ENCODE peak calls at places on chromosomes 5 and 9, in six cellular contexts. L is IMR-90, W is H9, I is mesendoderm, A is mesenchymal stem cell, R is neuronal stem cell. N is an unnamed sample.

GRCh38 chr5:128905225-128906110 is 59.8 kb upstream of the SLC27A6 start:
- DNase-seq in I (peak), R (peak), A (peak), L (peak), W (no peak), N (peak)

GRCh38 chr9:35726876-35727438 is 5.0 kb downstream of the TLN1 start:
- DNase-seq in L (peak), R (no peak), A (peak), W (peak), I (no peak), N (no peak)

GRCh38 chr9:134621558-134622110 is 20.0 kb upstream of the COL5A1 start:
- DNase-seq in I (no peak), W (peak), L (no peak), R (no peak), A (no peak), N (no peak)

GRCh38 chr9:92726348-92726747 is 38.3 kb downstream of the BICD2 start:
- DNase-seq in L (no peak), R (no peak), I (no peak), A (no peak), W (no peak), N (no peak)

GRCh38 chr5:179267671-179268071 is 77.6 kb downstream of the ADAMTS2 start:
- DNase-seq in I (no peak), L (no peak), W (peak), A (no peak), R (no peak), N (no peak)

GRCh38 chr5:119287547-119288073 is 68.2 kb upstream of the TNFAIP8 start:
- DNase-seq in I (peak), L (peak), R (no peak), W (no peak), A (no peak), N (peak)

GRCh38 chr5:14882658-14883580 is 11.3 kb upstream of the ANKH start:
- DNase-seq in W (no peak), R (no peak), L (no peak), A (no peak), I (no peak), N (no peak)

GRCh38 chr9:127158995-127159801 is 36.8 kb upstream of the ANGPTL2 start:
- DNase-seq in W (peak), R (peak), I (peak), A (peak), L (peak), N (no peak)

GRCh38 chr9:6739218-6739617 is 18.6 kb upstream of the KDM4C start:
- DNase-seq in W (no peak), I (peak), L (peak), R (no peak), A (peak), N (no peak)

GRCh38 chr5:83877911-83878706 is 157.5 kb upstream of the HAPLN1 start:
- DNase-seq in I (peak), A (peak), R (no peak), L (peak), W (no peak), N (no peak)

GRCh38 chr9:137297060-137297664 is 4.9 kb downstream of the NRARP start:
- DNase-seq in I (no peak), A (no peak), W (peak), L (no peak), R (no peak), N (no peak)

GRCh38 chr5:1532384-1532783 is 8.6 kb upstream of the LPCAT1 start:
- DNase-seq in R (no peak), W (no peak), I (no peak), L (no peak), A (no peak), N (no peak)

GRCh38 chr5:145293716-145294115 is 541.4 kb downstream of the PRELID2 start:
- DNase-seq in A (no peak), I (no peak), L (no peak), W (no peak), R (no peak), N (no peak)

GRCh38 chr9:122336836-122337560 is 33.8 kb upstream of the PTGS1 start:
- DNase-seq in W (no peak), R (no peak), L (no peak), A (no peak), I (no peak), N (no peak)

GRCh38 chr5:139543423-139543991 is 17.6 kb upstream of the UBE2D2 start:
- DNase-seq in A (peak), R (no peak), L (peak), I (peak), W (peak), N (peak)

GRCh38 chr9:136981588-136982231 is 1.1 kb upstream of the LCNL1 start:
- DNase-seq in I (no peak), W (no peak), L (no peak), A (no peak), R (no peak), N (no peak)

GRCh38 chr9:88651682-88652633 is 117.0 kb downstream of the NXNL2 start:
- DNase-seq in A (peak), L (peak), R (no peak), W (no peak), I (no peak), N (peak)

GRCh38 chr9:18922161-18922910 is 110.7 kb downstream of the SAXO1 start:
- DNase-seq in R (no peak), I (no peak), W (no peak), A (no peak), L (no peak), N (no peak)

GRCh38 chr5:60943624-60944023 is 1.2 kb downstream of the ERCC8 start:
- DNase-seq in R (no peak), W (no peak), L (no peak), I (no peak), A (no peak), N (peak)

GRCh38 chr9:90007516-90008430 is 403.0 kb downstream of the GADD45G start:
- DNase-seq in L (peak), W (no peak), I (peak), A (peak), R (no peak), N (peak)

GRCh38 chr9:114606597-114607207 is 4.4 kb upstream of the TMEM268 start:
- DNase-seq in I (no peak), L (peak), A (peak), W (no peak), R (no peak), N (no peak)

GRCh38 chr5:42689391-42689790 is 67.2 kb upstream of the CCDC152 start:
- DNase-seq in I (no peak), A (no peak), L (no peak), R (no peak), W (no peak), N (peak)

GRCh38 chr9:18568969-18569368 is 95.0 kb downstream of the ADAMTSL1 start:
- DNase-seq in A (no peak), R (no peak), L (peak), W (no peak), I (no peak), N (no peak)

GRCh38 chr9:76419782-76420380 is 25.7 kb upstream of the RFK start:
- DNase-seq in W (no peak), L (no peak), R (no peak), I (peak), A (peak), N (no peak)

GRCh38 chr5:179887095-179887494 is 20.6 kb downstream of the TBC1D9B start:
- DNase-seq in R (no peak), A (no peak), I (no peak), L (no peak), W (no peak), N (no peak)

GRCh38 chr5:34712565-34712964 is 56.4 kb downstream of the RAI14 start:
- DNase-seq in I (no peak), W (no peak), L (no peak), A (no peak), R (no peak), N (no peak)

GRCh38 chr5:158514961-158515359 is 584.8 kb downstream of the EBF1 start:
- DNase-seq in W (no peak), I (no peak), L (no peak), A (no peak), R (no peak), N (no peak)

GRCh38 chr9:21919377-21920362 is 74.5 kb downstream of the CDKN2A start:
- DNase-seq in L (peak), A (peak), W (no peak), I (no peak), R (no peak), N (no peak)

GRCh38 chr5:67221487-67222242 is 25.1 kb upstream of the CD180 start:
- DNase-seq in I (no peak), W (no peak), R (no peak), L (no peak), A (no peak), N (no peak)

GRCh38 chr9:85703398-85703797 is 38.4 kb downstream of the AGTPBP1 start:
- DNase-seq in A (no peak), W (no peak), I (no peak), L (no peak), R (no peak), N (no peak)

GRCh38 chr9:19101203-19101602 is 1.5 kb downstream of the HAUS6 start:
- DNase-seq in L (no peak), W (no peak), R (no peak), I (no peak), A (no peak), N (no peak)

DNA sequence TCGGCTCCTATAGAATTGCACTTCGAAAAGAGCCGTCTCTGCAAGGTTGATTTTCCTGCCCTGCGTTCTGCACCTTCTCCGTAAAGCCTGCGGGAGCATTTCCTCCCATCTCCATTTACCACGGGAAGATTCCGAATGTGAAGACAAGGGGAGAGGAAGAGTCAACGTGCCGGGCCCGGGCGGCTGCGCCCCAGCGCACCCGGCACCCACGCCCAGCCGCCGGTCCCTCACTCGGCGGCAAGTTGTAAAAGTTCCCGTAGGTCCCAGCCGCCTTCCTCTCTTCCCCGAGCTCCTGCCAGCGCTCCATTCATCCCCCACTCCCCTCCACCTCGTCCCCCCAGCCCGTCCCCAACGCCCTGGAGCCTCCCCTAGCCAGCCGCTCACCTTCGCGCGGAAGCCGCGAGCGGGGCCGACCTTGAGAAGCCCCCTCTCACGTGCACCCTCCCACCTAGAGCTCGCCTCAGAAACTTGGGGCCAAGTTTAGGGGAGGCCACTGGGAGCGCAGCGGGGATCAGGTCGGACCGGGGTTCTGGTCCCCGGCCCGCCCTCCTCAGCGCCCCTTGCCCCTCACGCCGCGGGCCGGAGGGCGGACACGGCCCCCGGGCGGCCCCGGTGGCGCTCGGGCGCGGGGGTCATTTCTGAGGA is 387 bp downstream of the BNC2 start:
- DNase-seq in W (peak), I (peak), R (no peak), L (peak), A (no peak), N (no peak)
- H3K18ac ChIP-seq in W (peak), I (peak), R (peak), L (peak), A (peak), N (peak)

GRCh38 chr5:135041145-135041587 is 7.1 kb upstream of the PITX1 start:
- DNase-seq in L (no peak), R (no peak), A (no peak), I (no peak), W (no peak), N (no peak)
- H4K8ac ChIP-seq in L (no peak), R (no peak), A (no peak), I (no peak), W (no peak), N (no peak)

GRCh38 chr5:182126-182525 is 9.2 kb upstream of the LRRC14B start:
- DNase-seq in I (no peak), L (no peak), A (no peak), W (no peak), R (no peak), N (no peak)
- H3K18ac ChIP-seq in I (no peak), L (no peak), A (no peak), W (no peak), R (no peak), N (no peak)

GRCh38 chr5:133051547-133052316 is at the start of gene HSPA4:
- DNase-seq in L (peak), A (peak), W (peak), R (peak), I (peak), N (peak)
- H4K8ac ChIP-seq in L (peak), A (peak), W (peak), R (peak), I (peak), N (peak)

DNA sequence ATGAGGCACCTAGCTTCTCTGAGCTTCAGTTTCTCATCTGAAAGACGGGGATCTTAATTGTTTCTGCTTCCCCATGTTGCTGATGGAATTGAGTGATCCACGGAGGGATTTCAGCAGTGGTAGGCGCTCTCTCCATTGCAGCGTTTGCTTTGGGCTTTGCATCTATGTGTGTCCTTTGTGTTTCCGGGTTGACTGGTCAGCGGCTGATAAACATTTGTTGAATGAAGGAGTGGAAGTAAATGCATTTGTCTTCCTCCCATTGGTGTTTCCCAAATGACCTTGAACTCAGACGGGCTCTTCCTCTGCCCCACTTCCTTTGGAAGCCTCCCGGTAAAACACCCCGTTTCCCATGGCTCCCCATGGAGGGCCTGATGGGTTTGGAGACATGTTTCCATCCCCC is 117.2 kb downstream of the GAPVD1 start:
- DNase-seq in R (no peak), L (no peak), I (no peak), A (no peak), W (no peak), N (no peak)
- H3K18ac ChIP-seq in R (no peak), L (no peak), I (no peak), A (no peak), W (no peak), N (no peak)

GRCh38 chr9:99129091-99129490 is 24.2 kb downstream of the TGFBR1 start:
- DNase-seq in I (no peak), W (no peak), L (no peak), R (no peak), A (no peak), N (no peak)
- H4K8ac ChIP-seq in I (no peak), W (no peak), L (no peak), R (no peak), A (no peak), N (no peak)

GRCh38 chr9:908806-909205 is 67.3 kb downstream of the DMRT1 start:
- DNase-seq in L (no peak), A (no peak), I (peak), R (no peak), W (peak), N (no peak)
- H3K18ac ChIP-seq in L (no peak), A (no peak), I (no peak), R (peak), W (peak), N (no peak)

GRCh38 chr5:6632931-6633468 is at the start of the genes NSUN2 and SRD5A1:
- DNase-seq in I (peak), L (peak), A (peak), W (peak), R (peak), N (peak)

GRCh38 chr5:6634327-6634713 is 1.1 kb downstream of the SRD5A1 start:
- DNase-seq in W (no peak), I (peak), A (peak), R (no peak), L (no peak), N (no peak)

GRCh38 chr5:6634788-6635430 is 1.7 kb downstream of the SRD5A1 start:
- DNase-seq in W (no peak), R (no peak), I (no peak), L (peak), A (peak), N (no peak)

GRCh38 chr5:6632324-6632930 is 417 bp downstream of the NSUN2 start:
- DNase-seq in I (peak), W (no peak), A (peak), L (no peak), R (no peak), N (peak)

GRCh38 chr5:6633469-6634326 is 458 bp downstream of the SRD5A1 start:
- DNase-seq in I (peak), A (peak), R (no peak), W (peak), L (peak), N (peak)
- H4K8ac ChIP-seq in I (no peak), A (peak), R (no peak), W (no peak), L (no peak), N (peak)

N was measured in trophoblast cell.